ENCODE peak calls at places on chromosomes 13 and 19, in eight cellular contexts. D is tibial artery, E is pancreas, N is right atrium auricular region, W is heart right ventricle, B is upper lobe of right lung, T is SK-N-SH, Y is heart left ventricle. R is an unnamed sample.
A peak's percentile ranks its signal among the peaks of the same experiment; 100 is the strongest.

GRCh38 chr19:44367024-44367423 is 10.5 kb upstream of the ZNF112 start:
- DNase-seq in T (no peak), D (no peak), B (no peak), E (no peak), Y (no peak), N (no peak), W (peak; percentile 6), R (no peak)

GRCh38 chr19:8445488-8446001 is 770 bp downstream of the HNRNPM start:
- DNase-seq in E (peak; percentile 76), D (peak; percentile 41), T (peak; percentile 76), N (no peak), B (peak; percentile 83), Y (peak; percentile 78), W (peak; percentile 69), R (peak; percentile 52)

GRCh38 chr13:113854238-113855011 is 9.5 kb downstream of the GAS6 start:
- DNase-seq in B (no peak), N (peak; percentile 59), E (peak; percentile 28), W (peak; percentile 61), T (no peak), D (peak; percentile 69), Y (peak; percentile 73), R (no peak)

GRCh38 chr19:12766051-12766521 is 9.3 kb downstream of the HOOK2 start:
- DNase-seq in B (peak; percentile 94), W (peak; percentile 85), N (peak; percentile 86), E (peak; percentile 79), T (no peak), Y (peak; percentile 92), D (peak; percentile 72), R (peak; percentile 60)

GRCh38 chr19:31231181-31231580 is 118.1 kb downstream of the TSHZ3 start:
- DNase-seq in Y (no peak), W (no peak), T (no peak), D (no peak), B (no peak), N (no peak), E (no peak), R (no peak)

GRCh38 chr19:7926021-7926726 is at the start of gene CTXN1:
- DNase-seq in T (peak; percentile 94), Y (peak; percentile 86), B (peak; percentile 83), E (peak; percentile 86), D (peak; percentile 64), W (no peak), N (no peak), R (peak; percentile 69)

GRCh38 chr13:28140433-28141125 is 2.2 kb downstream of the PAN3 start:
- DNase-seq in N (no peak), W (no peak), E (no peak), D (no peak), T (no peak), B (no peak), Y (no peak), R (no peak)

GRCh38 chr13:110914293-110915056 is 394 bp downstream of the ANKRD10 start:
- DNase-seq in Y (peak; percentile 93), N (peak; percentile 72), W (peak; percentile 83), E (peak; percentile 79), D (peak; percentile 83), B (peak; percentile 92), T (peak; percentile 88), R (peak; percentile 60)

GRCh38 chr19:48635966-48636858 is 967 bp downstream of the DBP start:
- DNase-seq in D (peak; percentile 62), B (peak; percentile 85), T (no peak), W (peak; percentile 69), Y (peak; percentile 72), E (peak; percentile 75), N (no peak), R (no peak)

GRCh38 chr19:51016798-51017683 is 2.5 kb downstream of the KLK10 start:
- DNase-seq in Y (no peak), D (no peak), N (peak; percentile 67), E (peak; percentile 44), B (no peak), W (peak; percentile 23), T (peak; percentile 83), R (peak; percentile 74)

GRCh38 chr13:39527961-39528720 is 74.9 kb downstream of the LHFPL6 start:
- DNase-seq in D (peak; percentile 38), N (peak; percentile 72), Y (no peak), B (no peak), E (no peak), T (peak; percentile 10), W (no peak), R (no peak)

GRCh38 chr19:18160792-18161690 is 8.1 kb downstream of the PIK3R2 start:
- DNase-seq in T (peak; percentile 97), D (peak; percentile 58), Y (peak; percentile 89), W (no peak), N (no peak), B (peak; percentile 89), E (peak; percentile 86), R (peak; percentile 51)

GRCh38 chr13:111881700-111882099 is 185.2 kb upstream of the SOX1 start:
- DNase-seq in D (no peak), T (no peak), B (no peak), N (peak; percentile 34), Y (no peak), W (no peak), E (no peak), R (peak; percentile 3)

GRCh38 chr19:54418930-54419800 is 3.9 kb downstream of the TTYH1 start:
- DNase-seq in T (no peak), D (no peak), Y (no peak), W (no peak), N (no peak), E (no peak), B (no peak), R (no peak)

GRCh38 chr19:54421521-54421920 is 6.3 kb downstream of the TTYH1 start:
- DNase-seq in T (no peak), E (no peak), N (no peak), W (no peak), B (no peak), D (no peak), Y (no peak), R (no peak)

GRCh38 chr19:54420068-54420382 is 4.8 kb downstream of the TTYH1 start:
- DNase-seq in N (no peak), Y (no peak), B (no peak), E (no peak), D (no peak), W (no peak), T (no peak), R (no peak)

GRCh38 chr19:54421169-54421516 is 5.9 kb downstream of the TTYH1 start:
- DNase-seq in B (no peak), W (no peak), Y (no peak), E (no peak), N (no peak), T (no peak), D (no peak), R (no peak)

DNA sequence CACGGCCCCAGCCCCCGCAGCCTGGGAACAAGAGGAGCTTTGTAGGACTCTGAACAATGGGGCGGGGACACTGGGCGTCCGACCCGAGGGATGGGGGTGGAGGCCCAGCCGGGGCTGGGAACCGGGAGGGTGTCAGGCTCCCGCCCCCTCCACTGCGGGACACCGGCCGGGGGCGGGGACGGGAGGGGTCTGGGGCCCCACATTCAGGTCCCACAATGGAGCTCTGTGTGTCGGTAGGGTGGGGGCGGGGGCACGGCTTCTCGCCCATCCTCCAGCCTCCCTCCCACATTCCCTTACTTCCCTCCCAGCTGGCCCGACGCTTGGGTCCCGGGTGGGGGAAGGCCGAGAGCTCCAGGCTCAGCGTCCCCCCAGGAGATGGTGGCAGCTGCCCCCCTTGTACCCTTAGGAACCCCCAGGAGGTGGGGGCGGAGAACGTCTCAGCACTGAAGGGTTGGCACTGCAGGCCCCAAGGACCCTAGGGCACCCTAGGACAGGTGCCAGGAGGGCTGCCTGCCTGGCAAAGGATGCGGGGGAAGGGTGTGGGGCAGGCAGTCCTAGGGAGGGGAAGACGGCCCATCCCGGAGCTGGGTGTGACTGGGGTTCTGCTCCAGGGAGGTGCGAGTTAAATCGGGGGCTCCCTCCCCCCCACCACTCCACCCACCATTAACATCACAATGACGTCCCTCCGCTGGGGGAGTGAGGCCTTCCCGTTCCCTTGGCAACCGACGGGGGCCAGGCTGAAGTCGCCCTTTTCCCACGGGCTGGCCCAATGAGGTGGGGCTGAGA is 5.3 kb downstream of the TTYH1 start:
- DNase-seq in D (no peak), W (peak; percentile 76), E (peak; percentile 84), B (no peak), N (no peak), Y (peak; percentile 70), T (no peak), R (no peak)
- H3K27ac ChIP-seq in D (no peak overlapping the region), W (peak overlapping the region; percentile 39), E (peak overlapping the region; percentile 76), B (no peak overlapping the region), N (peak overlapping the region; percentile 64), Y (no peak overlapping the region), T (no peak overlapping the region), R (no peak overlapping the region)

DNA sequence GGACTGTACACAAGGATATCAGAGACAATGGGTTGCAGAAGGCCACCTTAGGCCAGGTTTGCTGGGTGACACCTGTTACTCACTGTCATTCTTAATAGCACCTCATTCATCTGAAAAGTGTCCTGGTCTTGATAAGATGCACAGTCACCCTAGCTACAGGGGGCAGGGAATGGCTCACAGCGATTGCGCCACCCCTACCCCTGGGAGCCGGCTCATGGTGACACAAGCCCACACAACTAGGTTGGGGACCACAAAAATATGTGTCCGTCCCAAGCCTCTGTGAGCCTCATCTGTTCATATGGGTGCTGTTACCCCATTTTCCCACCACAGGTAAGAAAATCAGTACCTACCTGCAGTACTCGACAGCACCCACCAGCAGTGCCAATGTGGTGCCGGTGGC is 23.4 kb downstream of the MED26 start:
- DNase-seq in W (no peak), Y (no peak), B (no peak), D (no peak), N (no peak), T (no peak), E (no peak), R (no peak)
- H3K9me3 ChIP-seq in W (no peaks in the 10 kb centered on the region), Y (no peaks in the 10 kb centered on the region), B (no peaks in the 10 kb centered on the region), D (no peaks in the 10 kb centered on the region), N (no peaks in the 10 kb centered on the region), T (no peaks in the 10 kb centered on the region), E (no peaks in the 10 kb centered on the region), R (no peaks in the 10 kb centered on the region)

GRCh38 chr19:15280048-15280725 is 47.9 kb upstream of the EPHX3 start:
- DNase-seq in E (no peak), W (no peak), Y (no peak), D (no peak), T (no peak), N (peak; percentile 77), B (no peak), R (no peak)
- H3K27ac ChIP-seq in E (peak overlapping the region; percentile 68), W (peak overlapping the region; percentile 11), Y (peak overlapping the region; percentile 37), D (peak overlapping the region; percentile 74), T (peak overlapping the region; percentile 36), N (peak overlapping the region; percentile 72), B (peak overlapping the region; percentile 65), R (peak overlapping the region; percentile 63)

GRCh38 chr19:2852598-2852997 is 11.3 kb downstream of the ZNF555 start:
- DNase-seq in Y (no peak), W (no peak), T (no peak), B (no peak), E (no peak), D (no peak), N (no peak), R (no peak)

GRCh38 chr19:2848625-2849024 is 7.3 kb downstream of the ZNF555 start:
- DNase-seq in D (no peak), Y (no peak), T (no peak), E (no peak), W (no peak), B (no peak), N (no peak), R (no peak)

GRCh38 chr19:2847507-2847906 is 6.2 kb downstream of the ZNF555 start:
- DNase-seq in W (no peak), E (no peak), Y (no peak), T (no peak), B (no peak), D (no peak), N (no peak), R (no peak)

GRCh38 chr19:2853015-2853606 is 11.8 kb downstream of the ZNF555 start:
- DNase-seq in N (no peak), T (no peak), Y (no peak), B (no peak), D (no peak), E (no peak), W (no peak), R (no peak)

GRCh38 chr19:2850256-2850925 is 9.1 kb downstream of the ZNF555 start:
- DNase-seq in W (no peak), Y (no peak), B (no peak), N (no peak), E (no peak), T (no peak), D (no peak), R (no peak)
- H3K9me3 ChIP-seq in W (peaks cover 46% of the 10 kb centered on the region), Y (peaks cover 77% of the 10 kb centered on the region), B (peaks cover 32% of the 10 kb centered on the region), N (peaks cover 75% of the 10 kb centered on the region), E (no peaks in the 10 kb centered on the region), T (peaks cover 31% of the 10 kb centered on the region), D (peaks cover 73% of the 10 kb centered on the region), R (peaks cover 9% of the 10 kb centered on the region)

R was measured in prostate gland.